ENCODE peak calls at places on chromosomes 2 and 18, in four cellular contexts. One of them, this sample, is unnamed.

GRCh38 chr2:109722026-109722425 is 72.1 kb upstream of the RGPD5 start:
- DNase-seq in Caco-2: no peak
- DNase-seq in fibroblast of the aortic adventitia: no peak
- DNase-seq in ovary: no peak
- DNase-seq in this sample: no peak

GRCh38 chr2:20299113-20299512 is 51.5 kb downstream of the PUM2 start:
- DNase-seq in Caco-2: no peak
- DNase-seq in fibroblast of the aortic adventitia: no peak
- DNase-seq in ovary: no peak
- DNase-seq in this sample: no peak

GRCh38 chr2:48856657-48857056 is 101.1 kb upstream of the LHCGR start:
- DNase-seq in Caco-2: no peak
- DNase-seq in fibroblast of the aortic adventitia: no peak
- DNase-seq in ovary: no peak
- DNase-seq in this sample: no peak

GRCh38 chr2:203122317-203122998 is 107.8 kb downstream of the NBEAL1 start:
- DNase-seq in Caco-2: no peak
- DNase-seq in fibroblast of the aortic adventitia: peak; percentile 7
- DNase-seq in ovary: no peak
- DNase-seq in this sample: no peak

GRCh38 chr18:79424008-79424565 is 28.4 kb downstream of the NFATC1 start:
- DNase-seq in Caco-2: no peak
- DNase-seq in fibroblast of the aortic adventitia: peak; percentile 20
- DNase-seq in ovary: peak; percentile 84
- DNase-seq in this sample: no peak

GRCh38 chr18:59455728-59456276 is 96.7 kb upstream of the LMAN1 start:
- DNase-seq in Caco-2: no peak
- DNase-seq in fibroblast of the aortic adventitia: no peak
- DNase-seq in ovary: peak; percentile 50
- DNase-seq in this sample: no peak

GRCh38 chr2:29064746-29065478 is 9.4 kb downstream of the PCARE start:
- DNase-seq in Caco-2: no peak
- DNase-seq in fibroblast of the aortic adventitia: no peak
- DNase-seq in ovary: no peak
- DNase-seq in this sample: no peak

GRCh38 chr18:13218376-13219011 is at the start of gene LDLRAD4:
- DNase-seq in Caco-2: no peak
- DNase-seq in fibroblast of the aortic adventitia: no peak
- DNase-seq in ovary: no peak
- DNase-seq in this sample: no peak

GRCh38 chr18:34550156-34550555 is 159.9 kb upstream of the DTNA start:
- DNase-seq in Caco-2: no peak
- DNase-seq in fibroblast of the aortic adventitia: no peak
- DNase-seq in ovary: no peak
- DNase-seq in this sample: no peak

GRCh38 chr2:105924932-105925331 is 180.2 kb downstream of the NCK2 start:
- DNase-seq in Caco-2: no peak
- DNase-seq in fibroblast of the aortic adventitia: no peak
- DNase-seq in ovary: no peak
- DNase-seq in this sample: no peak

GRCh38 chr2:1643220-1643619 is 101.1 kb downstream of the PXDN start:
- DNase-seq in Caco-2: no peak
- DNase-seq in fibroblast of the aortic adventitia: no peak
- DNase-seq in ovary: no peak
- DNase-seq in this sample: no peak

GRCh38 chr2:191691016-191691725 is 13.2 kb downstream of the NABP1 start:
- DNase-seq in Caco-2: peak; percentile 56
- DNase-seq in fibroblast of the aortic adventitia: peak; percentile 93
- DNase-seq in ovary: no peak
- DNase-seq in this sample: peak; percentile 89

GRCh38 chr2:27071990-27072830 is 756 bp upstream of the OST4 start:
- DNase-seq in Caco-2: no peak
- DNase-seq in fibroblast of the aortic adventitia: peak; percentile 85
- DNase-seq in ovary: peak; percentile 91
- DNase-seq in this sample: no peak

GRCh38 chr2:217948897-217949296 is 53.9 kb downstream of the TNS1 start:
- DNase-seq in Caco-2: peak; percentile 22
- DNase-seq in fibroblast of the aortic adventitia: no peak
- DNase-seq in ovary: no peak
- DNase-seq in this sample: no peak
- TF ChIP-seq CTCF in Caco-2: no peak
- TF ChIP-seq CTCF in fibroblast of the aortic adventitia: no peak
- TF ChIP-seq CTCF in ovary: no peak
- TF ChIP-seq CTCF in this sample: no peak

GRCh38 chr2:37020887-37021796 is 54.8 kb upstream of the STRN start:
- DNase-seq in Caco-2: no peak
- DNase-seq in fibroblast of the aortic adventitia: peak; percentile 66
- DNase-seq in ovary: no peak
- DNase-seq in this sample: peak; percentile 9

GRCh38 chr2:37029758-37030157 is 54.4 kb downstream of the HEATR5B start:
- DNase-seq in Caco-2: no peak
- DNase-seq in fibroblast of the aortic adventitia: no peak
- DNase-seq in ovary: no peak
- DNase-seq in this sample: no peak

GRCh38 chr2:37020212-37020886 is 54.0 kb upstream of the STRN start:
- DNase-seq in Caco-2: no peak
- DNase-seq in fibroblast of the aortic adventitia: peak; percentile 94
- DNase-seq in ovary: peak; percentile 86
- DNase-seq in this sample: peak; percentile 80

DNA sequence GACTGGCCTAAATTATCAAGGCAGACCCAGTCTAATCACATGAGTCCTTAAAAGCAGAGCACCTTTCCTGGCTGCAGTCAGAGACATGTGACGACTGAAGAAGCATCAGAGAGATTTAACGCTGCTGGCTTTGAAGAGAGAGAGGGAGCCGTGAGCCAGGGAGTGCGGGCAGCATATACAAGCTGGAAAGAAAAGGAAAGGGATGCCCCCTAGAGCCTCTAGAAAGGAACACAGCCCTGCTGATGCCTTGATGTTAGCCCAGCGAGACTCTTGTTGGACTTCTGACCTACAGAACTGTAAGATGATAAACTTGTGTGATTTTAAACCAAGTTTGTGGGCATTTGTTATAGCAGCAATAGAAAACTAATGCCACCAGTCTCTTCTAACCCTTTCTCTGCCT is 58.1 kb downstream of the HEATR5B start:
- DNase-seq in Caco-2: no peak
- DNase-seq in fibroblast of the aortic adventitia: no peak
- DNase-seq in ovary: no peak
- DNase-seq in this sample: no peak
- TF ChIP-seq CTCF in Caco-2: peak; percentile 13
- TF ChIP-seq CTCF in fibroblast of the aortic adventitia: no peak
- TF ChIP-seq CTCF in ovary: no peak
- TF ChIP-seq CTCF in this sample: no peak

GRCh38 chr18:32899819-32900218 is 127.0 kb upstream of the KLHL14 start:
- DNase-seq in Caco-2: no peak
- DNase-seq in fibroblast of the aortic adventitia: peak; percentile 54
- DNase-seq in ovary: no peak
- DNase-seq in this sample: peak; percentile 1
- TF ChIP-seq CTCF in Caco-2: no peak
- TF ChIP-seq CTCF in fibroblast of the aortic adventitia: peak; percentile 45
- TF ChIP-seq CTCF in ovary: no peak
- TF ChIP-seq CTCF in this sample: peak; percentile 24

DNA sequence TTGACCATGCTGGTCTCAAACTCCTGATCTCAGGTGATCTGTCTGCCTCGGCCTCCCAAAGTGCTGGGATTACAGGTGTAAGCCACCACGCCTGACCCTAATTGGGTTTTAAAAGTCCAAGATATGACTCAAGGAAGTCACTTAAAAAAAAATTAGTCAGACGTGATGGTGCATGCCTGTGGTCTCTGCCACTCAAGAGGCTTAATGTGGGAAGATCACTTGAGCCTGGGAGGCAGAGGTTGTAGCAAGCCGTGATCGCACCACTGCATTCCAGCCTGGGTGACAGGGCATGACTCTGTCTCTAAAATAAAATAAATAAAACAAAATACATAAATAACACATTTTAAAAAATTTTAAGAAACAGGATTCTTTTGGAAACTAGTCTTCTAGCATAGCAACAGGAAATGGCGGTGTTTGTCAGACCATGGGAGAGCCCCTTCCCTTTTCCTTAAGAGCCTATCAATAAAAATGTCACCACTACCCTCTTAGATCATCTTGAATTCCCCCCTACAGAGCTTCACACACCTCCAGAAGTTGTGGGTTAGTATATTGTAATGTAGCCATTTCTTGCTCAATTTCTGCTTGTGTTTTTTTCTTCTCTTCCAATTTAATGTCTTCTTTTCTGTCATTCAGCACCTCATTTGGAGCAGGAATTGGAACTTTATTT is 20.1 kb downstream of the SFT2D3 start:
- DNase-seq in Caco-2: no peak
- DNase-seq in fibroblast of the aortic adventitia: no peak
- DNase-seq in ovary: no peak
- DNase-seq in this sample: peak; percentile 66
- TF ChIP-seq CTCF in Caco-2: no peak
- TF ChIP-seq CTCF in fibroblast of the aortic adventitia: no peak
- TF ChIP-seq CTCF in ovary: no peak
- TF ChIP-seq CTCF in this sample: no peak

This sample was measured in AG10803.